ENCODE peak calls at places on chromosomes 2 and 18, in nine cellular contexts. F is esophagus squamous epithelium; G is cardiac septum; X is mucosa of descending colon; V is activated naive CD4-positive, alpha-beta T cell; J is HEK293T; O is dorsolateral prefrontal cortex; I is activated T-cell treated with anti-CD3 and anti-CD28 coated beads, Interleukin-2, amount 50 U/mL, for 4 hours; L is left colon. B is an unnamed sample.

GRCh38 chr2:198916548-198916947 is 541.2 kb downstream of the SATB2 start:
- DNase-seq in V (no peak), X (peak), O (no peak), F (no peak), J (no peak), G (no peak), I (no peak), L (peak), B (no peak)

GRCh38 chr2:173288561-173288960 is 66.1 kb upstream of the CDCA7 start:
- DNase-seq in O (no peak), V (no peak), I (no peak), X (no peak), J (no peak), G (no peak), L (no peak), F (no peak), B (no peak)

GRCh38 chr2:443211-443610 is 155.3 kb upstream of the ALKAL2 start:
- DNase-seq in F (no peak), L (no peak), O (no peak), J (no peak), G (no peak), I (no peak), X (no peak), V (no peak), B (no peak)

GRCh38 chr18:34320267-34320666 is 95.6 kb upstream of the NOL4 start:
- DNase-seq in F (no peak), J (no peak), L (no peak), X (no peak), O (no peak), G (no peak), V (no peak), I (no peak), B (no peak)

GRCh38 chr18:49127606-49128190 is 176.9 kb upstream of the SMAD7 start:
- DNase-seq in J (no peak), F (no peak), O (no peak), G (no peak), X (no peak), V (no peak), I (no peak), L (no peak), B (no peak)

GRCh38 chr2:161423351-161424178 is 7.5 kb downstream of the TBR1 start:
- DNase-seq in G (no peak), J (no peak), I (no peak), O (no peak), L (peak), V (no peak), X (peak), F (no peak), B (no peak)

GRCh38 chr2:190840572-190841172 is 39.9 kb upstream of the GLS start:
- DNase-seq in G (no peak), F (no peak), J (no peak), L (no peak), O (no peak), I (no peak), V (no peak), X (no peak), B (no peak)

GRCh38 chr18:6561893-6562292 is 147.2 kb upstream of the L3MBTL4 start:
- DNase-seq in J (no peak), O (no peak), X (no peak), F (no peak), V (no peak), G (no peak), L (no peak), I (no peak), B (no peak)

GRCh38 chr18:14117611-14118010 is 14.6 kb downstream of the ZNF519 start:
- DNase-seq in G (no peak), X (no peak), J (no peak), F (no peak), V (no peak), I (no peak), O (peak), L (no peak), B (no peak)

GRCh38 chr2:196601430-196602306 is 37.8 kb upstream of the CCDC150 start:
- DNase-seq in V (no peak), F (no peak), X (no peak), J (peak), G (peak), I (no peak), O (no peak), L (no peak), B (no peak)

GRCh38 chr2:188142636-188143035 is 149.0 kb upstream of the GULP1 start:
- DNase-seq in O (no peak), V (no peak), G (no peak), X (no peak), I (no peak), L (no peak), F (no peak), J (no peak), B (no peak)

GRCh38 chr2:227219312-227220105 is 55.1 kb downstream of the COL4A3 start:
- DNase-seq in X (no peak), O (no peak), F (no peak), L (no peak), I (no peak), V (no peak), J (no peak), G (no peak), B (no peak)

GRCh38 chr2:218152172-218152571 is 14.6 kb downstream of the CXCR1 start:
- DNase-seq in I (no peak), G (no peak), V (no peak), X (no peak), O (no peak), L (no peak), J (no peak), F (no peak), B (no peak)